ENCODE peak calls at places on chromosomes 4 and X, in five cellular contexts. A is uterus, H is astrocyte of the cerebellum, E is lower leg skin, R is fibroblast of mammary gland. C is an unnamed sample.
A peak's percentile ranks its signal among the peaks of the same experiment; 100 is the strongest.

GRCh38 chrX:116298956-116299355 is 128.4 kb downstream of the AGTR2 start:
- DNase-seq in A (no peak), E (no peak), R (no peak), H (no peak), C (no peak)

GRCh38 chrX:130704053-130705038 is 198.7 kb downstream of the ENOX2 start:
- DNase-seq in H (no peak), A (no peak), E (no peak), R (peak; percentile 44), C (peak; percentile 30)

GRCh38 chrX:68354869-68355628 is 78.2 kb downstream of the OPHN1 start:
- DNase-seq in R (no peak), E (no peak), A (no peak), H (no peak), C (no peak)

GRCh38 chr4:162458051-162458450 is 294.3 kb upstream of the FSTL5 start:
- DNase-seq in R (no peak), A (no peak), H (no peak), E (no peak), C (no peak)

GRCh38 chrX:40423299-40423698 is 157.5 kb upstream of the ATP6AP2 start:
- DNase-seq in H (peak; percentile 93), A (no peak), E (no peak), R (no peak), C (peak; percentile 2)

GRCh38 chrX:17831255-17831654 is 29.8 kb downstream of the RAI2 start:
- DNase-seq in R (no peak), E (no peak), A (no peak), H (no peak), C (no peak)

GRCh38 chr4:3029464-3029863 is 44.9 kb downstream of the HTT-AS start:
- DNase-seq in H (no peak), E (no peak), R (no peak), A (no peak), C (no peak)

GRCh38 chr4:73721419-73721818 is 18.9 kb upstream of the CXCL8 start:
- DNase-seq in E (no peak), H (no peak), A (no peak), R (peak; percentile 97), C (peak; percentile 84)

GRCh38 chr4:116055857-116056827 is 942.7 kb upstream of the NDST4 start:
- DNase-seq in E (no peak), A (no peak), R (peak; percentile 5), H (no peak), C (peak; percentile 36)

GRCh38 chr4:75251547-75251946 is 262.7 kb downstream of the RCHY1 start:
- DNase-seq in A (no peak), R (no peak), H (no peak), E (no peak), C (no peak)

GRCh38 chr4:78299565-78299972 is 242.4 kb downstream of the FRAS1 start:
- DNase-seq in R (peak; percentile 43), H (no peak), A (no peak), E (no peak), C (no peak)

GRCh38 chr4:155094421-155094820 is 114.0 kb upstream of the NPY2R start:
- DNase-seq in E (no peak), A (no peak), R (no peak), H (no peak), C (no peak)

GRCh38 chr4:155099231-155099630 is 109.2 kb upstream of the NPY2R start:
- DNase-seq in H (no peak), A (no peak), R (no peak), E (no peak), C (no peak)
- TF ChIP-seq CTCF in H (no peak), A (no peak), R (no peak), E (no peak), C (no peak)

DNA sequence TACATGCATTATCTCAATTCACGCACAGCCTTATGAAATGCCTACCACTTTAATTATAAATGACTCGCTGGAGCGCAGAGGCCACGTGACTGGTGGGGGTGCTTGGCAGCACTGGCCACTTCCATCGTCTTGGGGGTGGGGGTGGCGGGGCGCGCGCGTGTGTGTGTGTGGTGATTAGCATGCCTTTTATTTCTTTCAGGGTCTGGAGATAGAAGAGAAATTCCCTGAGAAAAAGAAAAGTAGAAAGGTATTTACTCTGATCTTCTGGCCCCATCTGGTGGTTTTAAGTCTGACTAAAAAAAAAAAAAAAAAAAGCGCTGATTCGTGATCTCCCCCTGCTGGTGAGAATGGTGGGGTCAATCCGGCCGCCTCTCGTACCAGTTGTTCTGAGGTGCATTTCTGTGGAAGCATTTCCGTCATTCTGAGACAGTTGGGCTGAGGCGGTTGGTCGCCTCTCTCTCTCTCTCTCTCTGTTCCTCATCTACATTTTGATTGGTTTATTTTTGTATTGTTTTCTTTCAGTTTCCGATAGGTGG is at the start of gene CCNB3:
- DNase-seq in H (peak; percentile 35), E (peak; percentile 90), A (peak; percentile 59), R (peak; percentile 76), C (peak; percentile 69)
- TF ChIP-seq CTCF in H (peak; percentile 65), E (no peak), A (peak; percentile 43), R (peak; percentile 68), C (peak; percentile 60)

DNA sequence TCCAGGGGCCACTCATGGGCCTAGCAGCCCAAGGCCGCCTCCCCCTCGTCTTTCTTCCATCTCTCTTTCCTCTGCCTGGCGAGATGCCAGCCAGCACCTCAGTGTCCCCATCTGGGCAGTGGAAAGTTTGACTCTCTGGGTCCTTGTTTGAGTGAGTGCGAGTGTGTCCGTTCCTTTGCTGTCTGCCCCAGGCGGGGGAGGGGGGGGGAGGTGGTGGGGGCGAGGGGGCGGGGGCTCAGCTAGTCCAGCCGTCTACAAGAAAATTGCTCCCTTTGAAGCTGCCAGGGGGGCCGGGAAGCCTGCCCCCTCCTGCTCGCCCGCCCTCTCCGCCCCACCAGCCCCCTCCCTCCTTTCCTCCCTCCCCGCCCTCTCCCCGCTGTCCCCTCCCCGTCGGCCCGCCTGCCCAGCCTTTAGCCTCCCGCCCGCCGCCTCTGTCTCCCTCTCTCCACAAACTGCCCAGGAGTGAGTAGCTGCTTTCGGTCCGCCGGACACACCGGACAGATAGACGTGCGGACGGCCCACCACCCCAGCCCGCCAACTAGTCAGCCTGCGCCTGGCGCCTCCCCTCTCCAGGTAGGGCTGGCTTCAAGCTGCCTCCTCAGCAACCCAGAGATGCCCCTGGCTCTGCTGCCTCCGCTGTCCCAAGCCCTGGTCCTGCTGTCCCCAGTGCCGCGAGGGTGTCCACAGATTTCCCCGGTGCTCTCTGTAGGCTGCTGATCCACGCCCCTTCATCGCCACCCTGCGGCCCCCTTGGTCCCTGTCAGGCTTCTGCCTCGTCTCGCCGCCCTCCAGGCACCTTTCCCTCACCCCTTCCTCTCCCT is at the start of gene BGN:
- DNase-seq in E (no peak), R (peak; percentile 34), H (no peak), A (peak; percentile 63), C (no peak)
- TF ChIP-seq CTCF in E (no peak), R (peak; percentile 35), H (peak; percentile 42), A (peak; percentile 68), C (no peak)

GRCh38 chr4:146343776-146344175 is 129.4 kb downstream of the REELD1 start:
- DNase-seq in R (no peak), H (no peak), E (no peak), A (no peak), C (no peak)

GRCh38 chr4:146338512-146338911 is 124.2 kb downstream of the REELD1 start:
- DNase-seq in H (no peak), E (no peak), A (no peak), R (peak; percentile 23), C (no peak)

GRCh38 chr4:146343199-146343598 is 128.9 kb downstream of the REELD1 start:
- DNase-seq in R (no peak), A (no peak), E (no peak), H (no peak), C (no peak)

GRCh38 chr4:146342600-146343192 is 128.4 kb downstream of the REELD1 start:
- DNase-seq in H (peak; percentile 28), A (no peak), E (no peak), R (peak; percentile 59), C (peak; percentile 50)

DNA sequence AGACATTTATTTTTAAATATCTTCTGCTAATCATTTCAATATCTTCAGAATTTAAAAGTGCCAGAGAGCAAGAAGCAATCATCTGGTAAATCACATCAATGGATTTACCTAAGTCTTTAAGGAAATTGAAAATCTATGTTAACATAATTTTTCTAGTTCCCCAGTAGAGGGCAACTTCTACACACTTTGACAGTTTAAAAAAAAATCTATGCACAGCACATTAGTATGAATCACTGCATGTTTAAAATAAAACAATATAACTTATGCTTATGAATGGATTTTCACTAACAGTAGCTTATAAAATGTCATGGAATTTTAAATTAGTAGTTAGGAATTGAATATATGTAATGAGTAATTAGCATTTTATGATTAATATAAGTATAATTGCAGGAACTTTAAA is 126.5 kb downstream of the REELD1 start:
- DNase-seq in E (no peak), R (peak; percentile 47), A (no peak), H (no peak), C (peak; percentile 33)
- TF ChIP-seq CTCF in E (no peak), R (peak; percentile 55), A (no peak), H (peak; percentile 24), C (peak; percentile 38)